ENCODE peak calls at places on chromosome 7, in ten cellular contexts. I, U, F, V, E, D, B, Z, N and O are unnamed samples.

GRCh38 chr7:116271980-116272886 is 61.9 kb downstream of the TES start:
- DNase-seq in F (no peak), N (peak; percentile 97), B (peak; percentile 96), Z (peak; percentile 41), U (peak; percentile 98), D (no peak), E (peak; percentile 85), V (peak; percentile 98), I (peak; percentile 66), O (no peak)

GRCh38 chr7:84508569-84508968 is 314.0 kb upstream of the SEMA3A start:
- DNase-seq in I (no peak), E (no peak), B (no peak), F (no peak), N (no peak), D (no peak), V (no peak), U (no peak), Z (no peak), O (no peak)

GRCh38 chr7:121344093-121344492 is 15.3 kb downstream of the WNT16 start:
- DNase-seq in Z (no peak), N (no peak), F (no peak), D (no peak), E (no peak), V (no peak), I (no peak), U (no peak), B (no peak), O (no peak)

GRCh38 chr7:40903872-40904271 is 769.1 kb downstream of the SUGCT start:
- DNase-seq in N (no peak), D (no peak), F (no peak), V (no peak), U (no peak), B (no peak), I (no peak), Z (no peak), E (no peak), O (no peak)

GRCh38 chr7:157058701-157059100 is 48.2 kb upstream of the MNX1 start:
- DNase-seq in Z (no peak), I (no peak), B (no peak), D (no peak), U (no peak), F (no peak), N (no peak), E (no peak), V (no peak), O (no peak)

GRCh38 chr7:92835851-92836488 is 403 bp downstream of the CDK6 start:
- DNase-seq in D (peak; percentile 41), U (peak; percentile 43), Z (peak; percentile 34), I (peak; percentile 85), B (peak; percentile 23), N (peak; percentile 25), E (no peak), V (no peak), F (no peak), O (no peak)

GRCh38 chr7:151426486-151426905 is 13.4 kb downstream of the CRYGN start:
- DNase-seq in B (peak; percentile 48), I (peak; percentile 97), U (peak; percentile 98), D (no peak), F (no peak), E (peak; percentile 60), V (peak; percentile 93), N (peak; percentile 97), Z (no peak), O (no peak)

GRCh38 chr7:125256446-125256845 is 326.8 kb upstream of the POT1 start:
- DNase-seq in F (no peak), V (no peak), Z (peak; percentile 62), E (no peak), I (no peak), D (no peak), B (no peak), U (no peak), N (no peak), O (peak; percentile 20)

GRCh38 chr7:2709553-2710165 is 21.7 kb downstream of the AMZ1 start:
- DNase-seq in Z (peak; percentile 87), N (no peak), E (peak; percentile 26), B (peak; percentile 63), D (peak; percentile 92), F (peak; percentile 62), I (peak; percentile 97), V (peak; percentile 27), U (no peak), O (peak; percentile 93)

GRCh38 chr7:23299770-23300300 is 696 bp downstream of the MALSU1 start:
- DNase-seq in V (peak; percentile 35), B (no peak), E (no peak), U (peak; percentile 25), N (no peak), F (no peak), I (peak; percentile 41), Z (peak; percentile 53), D (no peak), O (peak; percentile 46)

GRCh38 chr7:31699050-31699449 is 12.0 kb downstream of the PPP1R17 start:
- DNase-seq in I (no peak), D (no peak), E (no peak), U (no peak), V (no peak), N (no peak), F (no peak), Z (no peak), B (no peak), O (peak; percentile 17)

GRCh38 chr7:7552199-7552598 is 14.5 kb upstream of the MIOS start:
- DNase-seq in D (no peak), V (no peak), B (no peak), Z (no peak), F (no peak), N (no peak), I (no peak), U (no peak), E (no peak), O (no peak)

GRCh38 chr7:7554647-7555575 is 11.8 kb upstream of the MIOS start:
- DNase-seq in Z (no peak), B (no peak), D (no peak), I (peak; percentile 67), V (no peak), U (peak; percentile 14), E (no peak), F (no peak), N (no peak), O (no peak)

GRCh38 chr7:7550663-7551062 is 15.0 kb upstream of the COL28A1 start:
- DNase-seq in F (no peak), B (no peak), E (no peak), Z (no peak), D (no peak), V (no peak), N (no peak), I (no peak), U (no peak), O (no peak)

GRCh38 chr7:7554021-7554432 is 12.7 kb upstream of the MIOS start:
- DNase-seq in Z (no peak), I (peak; percentile 87), B (peak; percentile 80), V (no peak), D (no peak), E (no peak), N (peak; percentile 87), U (peak; percentile 90), F (no peak), O (no peak)

GRCh38 chr7:7553386-7553785 is 13.3 kb upstream of the MIOS start:
- DNase-seq in U (no peak), D (no peak), N (no peak), Z (no peak), I (no peak), F (no peak), V (no peak), B (no peak), E (no peak), O (no peak)
- H3K27ac ChIP-seq in U (no peak overlapping the region), D (no peak overlapping the region), N (no peak overlapping the region), Z (no peak overlapping the region), I (peak overlapping the region; percentile 87), F (no peak overlapping the region), V (no peak overlapping the region), B (no peak overlapping the region), E (no peak overlapping the region), O (no peak overlapping the region)

GRCh38 chr7:6481445-6481844 is 33.7 kb upstream of the DAGLB start:
- DNase-seq in D (no peak), Z (no peak), V (no peak), I (no peak), N (no peak), U (no peak), E (no peak), F (no peak), B (no peak), O (no peak)
- H3K4me1 ChIP-seq in D (peaks cover 53% of the 10 kb centered on the region), Z (no peaks in the 10 kb centered on the region), V (peaks cover 17% of the 10 kb centered on the region), I (peaks cover 54% of the 10 kb centered on the region), N (peaks cover 32% of the 10 kb centered on the region), U (peaks cover 2% of the 10 kb centered on the region), E (peaks cover 10% of the 10 kb centered on the region), F (peaks cover 5% of the 10 kb centered on the region), B (peaks cover 32% of the 10 kb centered on the region), O (peaks cover 10% of the 10 kb centered on the region)

GRCh38 chr7:18352339-18353255 is 143.0 kb upstream of the HDAC9 start:
- DNase-seq in U (peak; percentile 74), D (peak; percentile 66), B (peak; percentile 83), E (peak; percentile 35), Z (peak; percentile 61), V (peak; percentile 81), N (peak; percentile 58), I (no peak), F (peak; percentile 24), O (peak; percentile 86)
- H3K4me2 ChIP-seq in U (no peak overlapping the region), D (no peak overlapping the region), B (peak overlapping the region; percentile 73), E (no peak overlapping the region), Z (no peak overlapping the region), V (peak overlapping the region; percentile 95), N (peak overlapping the region; percentile 77), I (peak overlapping the region; percentile 64), F (no peak overlapping the region), O (no peak overlapping the region)

DNA sequence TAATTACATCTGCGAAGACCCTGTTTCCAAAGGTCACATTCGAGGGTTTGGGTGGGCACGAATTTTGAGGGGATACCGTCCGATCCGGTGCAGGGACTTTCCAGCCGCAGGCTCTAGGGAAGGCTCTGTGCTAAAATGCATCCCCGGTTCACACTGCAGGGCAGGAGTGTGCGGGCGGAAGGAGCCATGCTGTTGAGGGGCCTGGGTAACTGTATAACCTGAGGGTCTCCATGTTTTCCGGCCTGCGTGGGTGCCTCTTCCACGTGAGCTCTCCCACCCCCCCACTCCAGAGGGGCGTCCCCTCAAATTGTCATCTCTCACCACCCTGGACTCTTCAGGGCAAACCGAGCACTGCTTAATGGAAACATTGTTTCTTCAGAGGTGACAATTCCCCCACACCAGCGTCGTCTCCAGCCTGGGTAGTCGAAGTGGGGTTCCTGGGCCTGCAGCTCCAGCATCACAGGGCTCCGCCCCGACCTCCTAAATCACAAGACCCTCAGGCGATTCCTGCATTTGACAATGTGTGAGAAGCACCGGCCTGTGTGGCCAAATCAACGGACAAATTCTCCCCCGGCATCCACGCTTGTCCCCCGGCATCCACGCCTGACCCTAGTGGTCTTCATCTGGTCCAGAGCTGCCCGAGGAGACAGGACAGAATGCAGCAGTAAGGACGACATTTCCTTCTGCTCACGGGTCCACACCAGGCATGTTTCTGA is 51.2 kb downstream of the FOXL3 start:
- DNase-seq in D (no peak), E (no peak), U (no peak), I (no peak), Z (no peak), B (no peak), V (no peak), F (no peak), N (no peak), O (no peak)
- H3K27ac ChIP-seq in D (no peak overlapping the region), E (no peak overlapping the region), U (no peak overlapping the region), I (no peak overlapping the region), Z (no peak overlapping the region), B (no peak overlapping the region), V (no peak overlapping the region), F (no peak overlapping the region), N (no peak overlapping the region), O (no peak overlapping the region)

DNA sequence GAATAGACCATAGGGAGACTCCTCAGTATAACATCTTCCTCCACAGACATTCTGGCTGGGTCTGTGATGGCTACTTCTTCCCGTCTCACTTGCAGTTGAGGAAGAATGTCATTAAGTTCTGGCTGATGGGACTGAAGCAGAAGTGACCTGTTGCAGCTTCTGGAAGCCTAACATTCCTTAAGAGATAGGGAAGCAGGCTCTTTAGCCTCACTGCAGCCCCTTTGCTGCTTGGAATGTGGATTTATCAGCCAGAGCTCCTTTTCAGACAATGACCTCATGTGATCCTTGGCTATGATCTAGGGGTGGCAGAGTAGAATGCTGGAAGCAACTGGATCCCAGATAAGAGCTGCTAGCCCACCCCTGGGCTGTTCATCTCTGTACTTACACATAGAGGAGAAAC is 142.5 kb downstream of the RNF216 start:
- DNase-seq in I (peak; percentile 44), Z (peak; percentile 99), D (no peak), N (no peak), B (no peak), V (peak; percentile 50), E (no peak), U (peak; percentile 48), F (no peak), O (peak; percentile 42)
- H3K4me1 ChIP-seq in I (peaks cover 37% of the 10 kb centered on the region), Z (peaks cover 31% of the 10 kb centered on the region), D (peaks cover 9% of the 10 kb centered on the region), N (peaks cover 64% of the 10 kb centered on the region), B (peaks cover 39% of the 10 kb centered on the region), V (peaks cover 29% of the 10 kb centered on the region), E (no peaks in the 10 kb centered on the region), U (peaks cover 28% of the 10 kb centered on the region), F (peaks cover 36% of the 10 kb centered on the region), O (peaks cover 29% of the 10 kb centered on the region)